ENCODE peak calls at places on chromosome 18, in seven cellular contexts. E is NCI-H2171 treated with DMSO at 0.1 percent for 48 hours; U is activated naive CD8-positive, alpha-beta T cell treated with anti-CD3 and anti-CD28 coated beads, Interleukin-2, amount 10 ng/mL, durations not matched to agents 7 days and 5 days; B is endothelial cell; A is frontal cortex; C is uterus; H is D341Med. D is an unnamed sample.

GRCh38 chr18:41553716-41554115 is 401.3 kb upstream of the PIK3C3 start:
- DNase-seq in H (no peak), B (no peak), E (no peak), U (no peak), C (no peak), A (no peak), D (no peak)

GRCh38 chr18:62979172-62979571 is 263.8 kb downstream of the PHLPP1 start:
- DNase-seq in H (no peak), A (no peak), C (no peak), E (peak; percentile 65), U (no peak), B (no peak), D (no peak)

GRCh38 chr18:49813071-49813320 is 337 bp downstream of the ACAA2 start:
- DNase-seq in U (no peak), A (peak; percentile 9), E (no peak), B (peak; percentile 48), H (peak; percentile 70), C (peak; percentile 31), D (peak; percentile 28)

GRCh38 chr18:56120781-56121180 is 517.6 kb downstream of the TXNL1 start:
- DNase-seq in B (no peak), H (no peak), E (no peak), A (no peak), U (no peak), C (no peak), D (no peak)

GRCh38 chr18:79580481-79581171 is 99.0 kb upstream of the CTDP1 start:
- DNase-seq in H (no peak), U (peak; percentile 23), B (no peak), C (peak; percentile 11), E (no peak), A (no peak), D (no peak)

GRCh38 chr18:69872661-69873060 is 75.0 kb downstream of the CD226 start:
- DNase-seq in E (no peak), C (no peak), U (no peak), H (no peak), B (no peak), A (no peak), D (no peak)

GRCh38 chr18:36786686-36787085 is 42.1 kb downstream of the TPGS2 start:
- DNase-seq in A (no peak), B (no peak), U (no peak), C (peak; percentile 51), H (no peak), E (no peak), D (peak; percentile 42)

GRCh38 chr18:1777843-1778242 is 793.5 kb downstream of the METTL4 start:
- DNase-seq in H (no peak), E (no peak), B (no peak), U (no peak), A (no peak), C (no peak), D (no peak)

GRCh38 chr18:46953195-46953594 is 35.8 kb downstream of the KATNAL2 start:
- DNase-seq in B (no peak), C (no peak), H (no peak), E (no peak), U (no peak), A (no peak), D (no peak)

GRCh38 chr18:37570336-37570930 is 4.8 kb upstream of the CELF4 start:
- DNase-seq in E (no peak), B (no peak), A (no peak), H (no peak), U (no peak), C (no peak), D (no peak)

GRCh38 chr18:45081579-45082181 is 401.0 kb downstream of the SETBP1 start:
- DNase-seq in B (no peak), H (no peak), A (no peak), C (no peak), E (peak; percentile 80), U (no peak), D (no peak)

GRCh38 chr18:79934311-79935097 is 16.9 kb downstream of the SLC66A2 start:
- DNase-seq in B (no peak), C (peak; percentile 14), H (peak; percentile 56), E (no peak), A (no peak), U (peak; percentile 6), D (no peak)

D was measured in tibial nerve.